ENCODE peak calls at places on chromosomes 6 and 20, in seven cellular contexts. B is aorta, J is type B pancreatic cell, G is T-cell, W is SHP77, Z is NCI-H1092 treated with DMSO at 0.1 percent for 48 hours, P is HTR-8/SVneo. V is an unnamed sample.

GRCh38 chr6:166307981-166308768 is at the start of gene PRR18:
- DNase-seq in B (no peak), J (no peak), G (no peak), W (no peak), Z (peak; percentile 62), P (no peak), V (no peak)

GRCh38 chr20:44066645-44067606 is 120.1 kb downstream of the JPH2 start:
- DNase-seq in B (no peak), J (peak; percentile 59), G (no peak), W (no peak), Z (no peak), P (no peak), V (no peak)

GRCh38 chr6:31252625-31253024 is 19.3 kb downstream of the HLA-C start:
- DNase-seq in B (no peak), J (no peak), G (no peak), W (no peak), Z (no peak), P (no peak), V (no peak)

GRCh38 chr6:7166410-7167293 is 58.9 kb downstream of the RREB1 start:
- DNase-seq in B (no peak), J (no peak), G (no peak), W (no peak), Z (no peak), P (no peak), V (no peak)

GRCh38 chr6:15588966-15589634 is 73.7 kb downstream of the DTNBP1 start:
- DNase-seq in B (no peak), J (no peak), G (no peak), W (no peak), Z (no peak), P (no peak), V (no peak)

GRCh38 chr6:107075951-107076381 is 39.3 kb downstream of the BEND3 start:
- DNase-seq in B (no peak), J (no peak), G (no peak), W (no peak), Z (peak; percentile 2), P (no peak), V (no peak)

GRCh38 chr6:88141641-88142298 is 24.4 kb downstream of the CNR1 start:
- DNase-seq in B (no peak), J (no peak), G (no peak), W (no peak), Z (no peak), P (no peak), V (no peak)

GRCh38 chr6:40398810-40399477 is 188.2 kb downstream of the LRFN2 start:
- DNase-seq in B (no peak), J (no peak), G (no peak), W (no peak), Z (peak; percentile 14), P (no peak), V (no peak)

GRCh38 chr6:159981591-159982245 is 12.8 kb downstream of the IGF2R start:
- DNase-seq in B (no peak), J (no peak), G (peak; percentile 38), W (no peak), Z (peak; percentile 22), P (no peak), V (peak; percentile 27)

GRCh38 chr20:36179170-36179945 is 24.8 kb downstream of the EPB41L1 start:
- DNase-seq in B (no peak), J (no peak), G (no peak), W (no peak), Z (no peak), P (no peak), V (no peak)

GRCh38 chr6:142395768-142396231 is 94.0 kb downstream of the ADGRG6 start:
- DNase-seq in B (no peak), J (no peak), G (no peak), W (no peak), Z (no peak), P (no peak), V (no peak)

GRCh38 chr6:16437095-16437494 is 198.7 kb downstream of the GMPR start:
- DNase-seq in B (no peak), J (no peak), G (no peak), W (no peak), Z (no peak), P (no peak), V (no peak)

GRCh38 chr6:153058291-153058690 is 55.8 kb upstream of the MTRF1L start:
- DNase-seq in B (no peak), J (no peak), G (no peak), W (no peak), Z (no peak), P (no peak), V (no peak)

GRCh38 chr6:53679446-53679933 is 13.9 kb upstream of the KLHL31 start:
- DNase-seq in B (no peak), J (no peak), G (no peak), W (no peak), Z (no peak), P (peak; percentile 48), V (no peak)

GRCh38 chr20:60253471-60253870 is 295.2 kb downstream of the CDH26 start:
- DNase-seq in B (no peak), J (peak; percentile 25), G (no peak), W (no peak), Z (no peak), P (no peak), V (no peak)

GRCh38 chr6:113052513-113052912 is 705.4 kb downstream of the RFPL4B start:
- DNase-seq in B (no peak), J (no peak), G (no peak), W (no peak), Z (no peak), P (no peak), V (no peak)

GRCh38 chr20:2524435-2525272 is 11.7 kb upstream of the TMC2 start:
- DNase-seq in B (peak; percentile 98), J (peak; percentile 94), G (peak; percentile 90), W (peak; percentile 77), Z (peak; percentile 68), P (peak; percentile 82), V (peak; percentile 85)

GRCh38 chr20:2465100-2465499 is 5.5 kb downstream of the SNRPB start:
- DNase-seq in B (no peak), J (no peak), G (no peak), W (no peak), Z (no peak), P (no peak), V (no peak)

GRCh38 chr6:33702345-33702977 is 9.0 kb downstream of the UQCC2 start:
- DNase-seq in B (no peak), J (no peak), G (peak; percentile 17), W (peak; percentile 24), Z (peak; percentile 18), P (peak; percentile 51), V (no peak)

GRCh38 chr6:6851059-6851658 is 256.6 kb upstream of the RREB1 start:
- DNase-seq in B (no peak), J (no peak), G (no peak), W (peak; percentile 87), Z (peak; percentile 10), P (peak; percentile 78), V (no peak)

GRCh38 chr20:33832113-33832853 is 21.1 kb downstream of the CHMP4B start:
- DNase-seq in B (no peak), J (no peak), G (no peak), W (no peak), Z (no peak), P (no peak), V (no peak)

GRCh38 chr6:136763255-136763654 is 29.0 kb downstream of the MAP3K5 start:
- DNase-seq in B (no peak), J (no peak), G (no peak), W (no peak), Z (no peak), P (no peak), V (no peak)

GRCh38 chr6:152404936-152405595 is 232.1 kb downstream of the SYNE1 start:
- DNase-seq in B (no peak), J (no peak), G (no peak), W (no peak), Z (no peak), P (no peak), V (no peak)

V was measured in psoas muscle.